ENCODE peak calls at places on chromosomes 5 and 9, in seven cellular contexts. Q is ovary; U is cardiac muscle cell; F is CD8-positive, alpha-beta T cell; A is OCI-LY7; I is aorta; Y is GM23338. Z is an unnamed sample.

GRCh38 chr5:150077996-150078801 is 8.2 kb downstream of the CSF1R start:
- DNase-seq in Q (no peak), U (no peak), F (no peak), A (no peak), I (no peak), Y (no peak), Z (no peak)

GRCh38 chr5:111739423-111739822 is 17.6 kb downstream of the NREP start:
- DNase-seq in Q (no peak), U (no peak), F (no peak), A (no peak), I (no peak), Y (no peak), Z (no peak)

GRCh38 chr5:29005386-29005785 is 1967.0 kb upstream of the CDH9 start:
- DNase-seq in Q (no peak), U (peak), F (no peak), A (no peak), I (no peak), Y (peak), Z (no peak)

GRCh38 chr5:153718713-153719112 is 228.2 kb downstream of the GRIA1 start:
- DNase-seq in Q (no peak), U (no peak), F (no peak), A (no peak), I (peak), Y (no peak), Z (peak)

GRCh38 chr5:96662725-96663513 is 743 bp downstream of the CAST start:
- DNase-seq in Q (peak), U (peak), F (peak), A (peak), I (peak), Y (peak), Z (peak)

GRCh38 chr5:140165101-140165920 is 9.7 kb upstream of the CYSTM1 start:
- DNase-seq in Q (no peak), U (no peak), F (no peak), A (no peak), I (no peak), Y (no peak), Z (peak)

GRCh38 chr5:148746826-148747535 is 79.4 kb upstream of the ADRB2 start:
- DNase-seq in Q (no peak), U (no peak), F (no peak), A (peak), I (no peak), Y (no peak), Z (no peak)

GRCh38 chr5:124743534-124744169 is 2.8 kb downstream of the ZNF608 start:
- DNase-seq in Q (no peak), U (peak), F (no peak), A (peak), I (no peak), Y (no peak), Z (no peak)

GRCh38 chr9:125538092-125538473 is 168.9 kb downstream of the MAPKAP1 start:
- DNase-seq in Q (no peak), U (no peak), F (no peak), A (no peak), I (no peak), Y (no peak), Z (no peak)

GRCh38 chr9:133605856-133606721 is 3.1 kb downstream of the FAM163B start:
- DNase-seq in Q (no peak), U (no peak), F (no peak), A (no peak), I (no peak), Y (no peak), Z (no peak)

GRCh38 chr9:24832307-24832706 is 286.6 kb upstream of the IZUMO3 start:
- DNase-seq in Q (no peak), U (peak), F (no peak), A (peak), I (no peak), Y (peak), Z (no peak)

GRCh38 chr9:33167949-33168535 is 906 bp upstream of the B4GALT1 start:
- DNase-seq in Q (no peak), U (peak), F (peak), A (peak), I (no peak), Y (no peak), Z (no peak)

GRCh38 chr9:128792134-128792533 is 5.1 kb downstream of the TBC1D13 start:
- DNase-seq in Q (no peak), U (no peak), F (no peak), A (no peak), I (no peak), Y (no peak), Z (no peak)

GRCh38 chr5:12250454-12250853 is 346.2 kb upstream of the CTNND2 start:
- DNase-seq in Q (no peak), U (no peak), F (no peak), A (no peak), I (no peak), Y (no peak), Z (no peak)

GRCh38 chr9:6829027-6829426 is 71.3 kb downstream of the KDM4C start:
- DNase-seq in Q (no peak), U (no peak), F (no peak), A (no peak), I (no peak), Y (peak), Z (no peak)

GRCh38 chr9:87494970-87495471 is 2.6 kb upstream of the DAPK1 start:
- DNase-seq in Q (no peak), U (peak), F (no peak), A (no peak), I (no peak), Y (no peak), Z (no peak)

GRCh38 chr5:125267636-125268248 is 521.3 kb upstream of the ZNF608 start:
- DNase-seq in Q (no peak), U (no peak), F (no peak), A (no peak), I (no peak), Y (no peak), Z (no peak)

GRCh38 chr9:33024126-33024965 is 727 bp upstream of the DNAJA1 start:
- DNase-seq in Q (no peak), U (no peak), F (no peak), A (peak), I (no peak), Y (no peak), Z (no peak)

GRCh38 chr9:21993893-21994525 is at the start of gene CDKN2A:
- DNase-seq in Q (no peak), U (peak), F (peak), A (peak), I (peak), Y (peak), Z (peak)

GRCh38 chr5:130222638-130223037 is 318.4 kb downstream of the CHSY3 start:
- DNase-seq in Q (no peak), U (no peak), F (no peak), A (no peak), I (no peak), Y (no peak), Z (no peak)

GRCh38 chr5:72841756-72842535 is 25.5 kb downstream of the TNPO1 start:
- DNase-seq in Q (no peak), U (no peak), F (no peak), A (no peak), I (no peak), Y (no peak), Z (no peak)

GRCh38 chr5:168740055-168740820 is 161.1 kb upstream of the PANK3 start:
- DNase-seq in Q (no peak), U (no peak), F (no peak), A (no peak), I (no peak), Y (no peak), Z (no peak)

GRCh38 chr9:125701351-125701750 is 5.7 kb downstream of the MAPKAP1 start:
- DNase-seq in Q (no peak), U (no peak), F (no peak), A (no peak), I (no peak), Y (peak), Z (no peak)

GRCh38 chr5:125209650-125210049 is 463.2 kb upstream of the ZNF608 start:
- DNase-seq in Q (no peak), U (no peak), F (no peak), A (no peak), I (no peak), Y (no peak), Z (peak)

GRCh38 chr9:72980600-72981265 is 27.9 kb upstream of the ALDH1A1 start:
- DNase-seq in Q (no peak), U (no peak), F (no peak), A (no peak), I (no peak), Y (no peak), Z (no peak)

GRCh38 chr5:10424124-10424731 is 17.5 kb upstream of the ROPN1L start:
- DNase-seq in Q (no peak), U (peak), F (peak), A (peak), I (no peak), Y (peak), Z (no peak)

GRCh38 chr5:135398160-135398854 is 724 bp downstream of the MACROH2A1 start:
- DNase-seq in Q (peak), U (peak), F (peak), A (peak), I (no peak), Y (peak), Z (peak)

GRCh38 chr5:142322747-142323479 is 1.9 kb downstream of the SPRY4 start:
- DNase-seq in Q (no peak), U (no peak), F (no peak), A (no peak), I (peak), Y (no peak), Z (peak)

GRCh38 chr9:85433046-85433445 is 308.7 kb downstream of the AGTPBP1 start:
- DNase-seq in Q (no peak), U (no peak), F (no peak), A (no peak), I (no peak), Y (no peak), Z (no peak)

GRCh38 chr9:91347370-91347769 is 14.3 kb downstream of the AUH start:
- DNase-seq in Q (no peak), U (peak), F (no peak), A (no peak), I (no peak), Y (no peak), Z (no peak)

GRCh38 chr5:74594172-74595040 is 46.1 kb downstream of the ENC1 start:
- DNase-seq in Q (no peak), U (no peak), F (no peak), A (no peak), I (no peak), Y (no peak), Z (no peak)

GRCh38 chr9:127489471-127490115 is 38.3 kb downstream of the LRSAM1 start:
- DNase-seq in Q (no peak), U (peak), F (no peak), A (no peak), I (no peak), Y (peak), Z (no peak)

GRCh38 chr5:148932355-148932935 is 106.0 kb downstream of the ADRB2 start:
- DNase-seq in Q (no peak), U (no peak), F (no peak), A (no peak), I (no peak), Y (no peak), Z (no peak)

DNA sequence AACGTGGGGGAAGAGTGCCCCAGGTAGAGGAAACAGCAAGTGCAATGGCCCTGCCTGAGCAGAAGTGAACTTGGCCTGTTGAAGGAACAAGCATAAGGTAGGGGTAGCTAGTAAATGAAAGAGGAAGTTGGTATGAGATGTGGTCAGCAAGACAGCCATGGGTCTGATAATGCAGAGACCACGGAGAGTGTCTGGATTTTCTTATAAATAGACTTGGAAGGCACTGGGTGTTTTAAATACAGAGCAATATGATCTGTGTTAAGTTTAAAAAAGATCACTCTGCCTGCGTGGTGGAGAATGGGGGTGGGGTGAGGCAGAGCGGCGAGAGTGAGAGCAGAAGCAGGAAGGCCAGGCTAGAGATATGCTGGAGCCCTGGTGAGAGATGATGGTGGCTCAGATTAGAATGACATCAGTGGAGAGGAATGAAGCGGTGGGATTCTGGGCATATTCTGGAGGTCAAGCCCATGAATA is 4.2 kb downstream of the ADAM19 start:
- DNase-seq in Q (no peak), U (peak), F (peak), A (peak), I (no peak), Y (peak), Z (peak)
- H3K4me3 ChIP-seq in Q (no peak), U (no peak), F (no peak), A (peak), I (no peak), Y (no peak), Z (no peak)

GRCh38 chr5:143400541-143401252 is 2.8 kb downstream of the NR3C1 start:
- DNase-seq in Q (no peak), U (no peak), F (no peak), A (peak), I (no peak), Y (no peak), Z (peak)
- H3K27ac ChIP-seq in Q (no peak), U (no peak), F (no peak), A (peak), I (no peak), Y (no peak), Z (peak)

DNA sequence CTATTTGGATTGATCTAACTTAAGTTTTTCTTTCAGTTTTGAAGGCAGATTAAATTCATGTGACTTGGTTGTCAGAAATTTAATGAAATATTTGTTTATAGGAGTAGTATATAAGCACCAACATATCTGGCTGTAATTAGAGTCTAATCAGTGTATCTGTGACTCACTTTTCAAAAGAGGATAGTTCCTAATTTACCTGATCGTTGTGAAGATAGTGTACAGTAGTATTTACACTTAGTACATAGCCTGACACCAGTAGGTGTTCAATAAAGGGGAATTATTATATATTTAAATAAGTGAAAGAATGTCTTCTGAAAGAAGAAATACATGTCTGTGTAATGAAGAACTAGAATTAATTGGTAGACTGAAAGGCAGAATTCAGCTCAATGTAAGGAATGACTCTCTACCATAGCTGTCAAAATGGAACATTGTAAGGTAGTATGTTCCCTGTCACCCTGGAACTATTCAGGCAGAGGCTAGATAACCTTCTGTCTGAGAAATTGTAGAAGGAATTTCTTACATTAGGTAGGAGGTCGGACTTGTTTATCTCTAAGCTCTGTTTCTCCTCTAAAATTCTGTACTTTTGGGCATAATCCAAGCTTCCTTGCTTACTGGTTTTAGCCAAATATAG is 8.6 kb downstream of the TGFBR1 start:
- DNase-seq in Q (no peak), U (no peak), F (no peak), A (no peak), I (no peak), Y (no peak), Z (no peak)
- H3K4me3 ChIP-seq in Q (no peak), U (no peak), F (no peak), A (peak), I (no peak), Y (no peak), Z (no peak)

GRCh38 chr5:126793097-126793496 is 16.2 kb downstream of the LMNB1 start:
- DNase-seq in Q (no peak), U (no peak), F (no peak), A (no peak), I (no peak), Y (no peak), Z (no peak)
- H3K27ac ChIP-seq in Q (no peak), U (no peak), F (no peak), A (peak), I (no peak), Y (no peak), Z (no peak)

Z was measured in right cardiac atrium.